ENCODE peak calls at places on chromosomes 2 and 18, in eight cellular contexts. One of them, this sample, is unnamed.

GRCh38 chr2:209426432-209426831 is 2.6 kb downstream of the MAP2 start:
- DNase-seq in foreskin keratinocyte: peak
- DNase-seq in mammary epithelial cell: peak
- DNase-seq in HFFc6: no peak
- DNase-seq in CD4-positive, alpha-beta T cell: no peak
- DNase-seq in lower lobe of right lung: no peak
- DNase-seq in upper lobe of right lung: no peak
- DNase-seq in GM20000: no peak
- DNase-seq in this sample: peak

GRCh38 chr18:69330345-69330744 is 70.3 kb upstream of the DOK6 start:
- DNase-seq in HFFc6: no peak
- DNase-seq in upper lobe of right lung: no peak
- DNase-seq in GM20000: no peak
- DNase-seq in mammary epithelial cell: no peak
- DNase-seq in CD4-positive, alpha-beta T cell: no peak
- DNase-seq in lower lobe of right lung: no peak
- DNase-seq in foreskin keratinocyte: no peak
- DNase-seq in this sample: no peak

GRCh38 chr2:75200140-75200985 is 1.0 kb upstream of the TACR1 start:
- DNase-seq in CD4-positive, alpha-beta T cell: no peak
- DNase-seq in upper lobe of right lung: peak
- DNase-seq in HFFc6: peak
- DNase-seq in GM20000: no peak
- DNase-seq in foreskin keratinocyte: peak
- DNase-seq in mammary epithelial cell: peak
- DNase-seq in lower lobe of right lung: peak
- DNase-seq in this sample: peak

GRCh38 chr2:183349046-183349445 is 224.8 kb downstream of the NUP35 start:
- DNase-seq in foreskin keratinocyte: no peak
- DNase-seq in lower lobe of right lung: no peak
- DNase-seq in CD4-positive, alpha-beta T cell: no peak
- DNase-seq in mammary epithelial cell: no peak
- DNase-seq in upper lobe of right lung: no peak
- DNase-seq in GM20000: no peak
- DNase-seq in HFFc6: no peak
- DNase-seq in this sample: no peak

GRCh38 chr18:33696332-33697162 is 118.5 kb downstream of the ASXL3 start:
- DNase-seq in upper lobe of right lung: no peak
- DNase-seq in CD4-positive, alpha-beta T cell: no peak
- DNase-seq in lower lobe of right lung: no peak
- DNase-seq in foreskin keratinocyte: no peak
- DNase-seq in mammary epithelial cell: no peak
- DNase-seq in GM20000: no peak
- DNase-seq in HFFc6: no peak
- DNase-seq in this sample: no peak

GRCh38 chr2:10267036-10267435 is 35.7 kb upstream of the HPCAL1 start:
- DNase-seq in foreskin keratinocyte: no peak
- DNase-seq in lower lobe of right lung: no peak
- DNase-seq in GM20000: no peak
- DNase-seq in mammary epithelial cell: no peak
- DNase-seq in HFFc6: no peak
- DNase-seq in CD4-positive, alpha-beta T cell: no peak
- DNase-seq in upper lobe of right lung: peak
- DNase-seq in this sample: no peak

GRCh38 chr2:128715360-128715759 is 396.7 kb upstream of the HS6ST1 start:
- DNase-seq in mammary epithelial cell: no peak
- DNase-seq in foreskin keratinocyte: no peak
- DNase-seq in GM20000: no peak
- DNase-seq in HFFc6: no peak
- DNase-seq in upper lobe of right lung: no peak
- DNase-seq in CD4-positive, alpha-beta T cell: no peak
- DNase-seq in lower lobe of right lung: no peak
- DNase-seq in this sample: no peak

GRCh38 chr2:189287982-189288494 is 108.5 kb upstream of the COL5A2 start:
- DNase-seq in lower lobe of right lung: no peak
- DNase-seq in CD4-positive, alpha-beta T cell: no peak
- DNase-seq in mammary epithelial cell: peak
- DNase-seq in GM20000: peak
- DNase-seq in HFFc6: peak
- DNase-seq in upper lobe of right lung: no peak
- DNase-seq in foreskin keratinocyte: peak
- DNase-seq in this sample: peak

GRCh38 chr2:55954306-55955035 is 30.9 kb upstream of the EFEMP1 start:
- DNase-seq in upper lobe of right lung: no peak
- DNase-seq in mammary epithelial cell: no peak
- DNase-seq in HFFc6: no peak
- DNase-seq in GM20000: no peak
- DNase-seq in lower lobe of right lung: no peak
- DNase-seq in foreskin keratinocyte: no peak
- DNase-seq in CD4-positive, alpha-beta T cell: no peak
- DNase-seq in this sample: no peak

GRCh38 chr18:10432781-10433180 is 21.7 kb upstream of the APCDD1 start:
- DNase-seq in lower lobe of right lung: no peak
- DNase-seq in mammary epithelial cell: no peak
- DNase-seq in GM20000: no peak
- DNase-seq in upper lobe of right lung: no peak
- DNase-seq in CD4-positive, alpha-beta T cell: no peak
- DNase-seq in HFFc6: no peak
- DNase-seq in foreskin keratinocyte: peak
- DNase-seq in this sample: no peak

GRCh38 chr2:144459937-144460336 is 60.0 kb downstream of the ZEB2 start:
- DNase-seq in mammary epithelial cell: no peak
- DNase-seq in upper lobe of right lung: no peak
- DNase-seq in lower lobe of right lung: no peak
- DNase-seq in foreskin keratinocyte: no peak
- DNase-seq in HFFc6: peak
- DNase-seq in GM20000: peak
- DNase-seq in CD4-positive, alpha-beta T cell: peak
- DNase-seq in this sample: no peak

GRCh38 chr2:226674123-226674522 is 125.5 kb downstream of the IRS1 start:
- DNase-seq in foreskin keratinocyte: no peak
- DNase-seq in HFFc6: no peak
- DNase-seq in GM20000: no peak
- DNase-seq in lower lobe of right lung: no peak
- DNase-seq in mammary epithelial cell: no peak
- DNase-seq in CD4-positive, alpha-beta T cell: no peak
- DNase-seq in upper lobe of right lung: no peak
- DNase-seq in this sample: no peak

GRCh38 chr2:205499006-205499405 is 183.3 kb upstream of the NRP2 start:
- DNase-seq in upper lobe of right lung: no peak
- DNase-seq in foreskin keratinocyte: no peak
- DNase-seq in lower lobe of right lung: no peak
- DNase-seq in mammary epithelial cell: no peak
- DNase-seq in CD4-positive, alpha-beta T cell: no peak
- DNase-seq in HFFc6: no peak
- DNase-seq in GM20000: no peak
- DNase-seq in this sample: no peak

GRCh38 chr2:70797502-70797901 is 7.1 kb upstream of the FIGLA start:
- DNase-seq in lower lobe of right lung: no peak
- DNase-seq in HFFc6: no peak
- DNase-seq in upper lobe of right lung: no peak
- DNase-seq in GM20000: no peak
- DNase-seq in foreskin keratinocyte: no peak
- DNase-seq in mammary epithelial cell: no peak
- DNase-seq in CD4-positive, alpha-beta T cell: no peak
- DNase-seq in this sample: no peak

GRCh38 chr2:232927041-232927792 is 57.2 kb downstream of the SNORC start:
- DNase-seq in mammary epithelial cell: peak
- DNase-seq in CD4-positive, alpha-beta T cell: no peak
- DNase-seq in GM20000: peak
- DNase-seq in lower lobe of right lung: no peak
- DNase-seq in upper lobe of right lung: no peak
- DNase-seq in foreskin keratinocyte: no peak
- DNase-seq in HFFc6: no peak
- DNase-seq in this sample: peak

GRCh38 chr2:233034-233433 is 30.8 kb downstream of the SH3YL1 start:
- DNase-seq in upper lobe of right lung: no peak
- DNase-seq in HFFc6: no peak
- DNase-seq in CD4-positive, alpha-beta T cell: no peak
- DNase-seq in foreskin keratinocyte: no peak
- DNase-seq in lower lobe of right lung: no peak
- DNase-seq in GM20000: no peak
- DNase-seq in mammary epithelial cell: no peak
- DNase-seq in this sample: no peak
- TF ChIP-seq CTCF in upper lobe of right lung: no peak
- TF ChIP-seq CTCF in HFFc6: no peak
- TF ChIP-seq CTCF in CD4-positive, alpha-beta T cell: no peak
- TF ChIP-seq CTCF in foreskin keratinocyte: no peak
- TF ChIP-seq CTCF in lower lobe of right lung: no peak
- TF ChIP-seq CTCF in GM20000: no peak
- TF ChIP-seq CTCF in mammary epithelial cell: no peak
- TF ChIP-seq CTCF in this sample: no peak

GRCh38 chr18:11963991-11964484 is 17.3 kb upstream of the IMPA2 start:
- DNase-seq in mammary epithelial cell: no peak
- DNase-seq in CD4-positive, alpha-beta T cell: no peak
- DNase-seq in foreskin keratinocyte: no peak
- DNase-seq in lower lobe of right lung: no peak
- DNase-seq in GM20000: peak
- DNase-seq in HFFc6: peak
- DNase-seq in upper lobe of right lung: no peak
- DNase-seq in this sample: no peak
- TF ChIP-seq CTCF in mammary epithelial cell: no peak
- TF ChIP-seq CTCF in CD4-positive, alpha-beta T cell: no peak
- TF ChIP-seq CTCF in foreskin keratinocyte: peak
- TF ChIP-seq CTCF in lower lobe of right lung: no peak
- TF ChIP-seq CTCF in GM20000: no peak
- TF ChIP-seq CTCF in HFFc6: peak
- TF ChIP-seq CTCF in upper lobe of right lung: no peak
- TF ChIP-seq CTCF in this sample: no peak

GRCh38 chr2:43268066-43268971 is 41.9 kb upstream of the ZFP36L2 start:
- DNase-seq in lower lobe of right lung: no peak
- DNase-seq in GM20000: no peak
- DNase-seq in CD4-positive, alpha-beta T cell: no peak
- DNase-seq in HFFc6: no peak
- DNase-seq in upper lobe of right lung: no peak
- DNase-seq in foreskin keratinocyte: peak
- DNase-seq in mammary epithelial cell: peak
- DNase-seq in this sample: no peak

GRCh38 chr2:43267393-43267792 is 41.0 kb upstream of the ZFP36L2 start:
- DNase-seq in CD4-positive, alpha-beta T cell: no peak
- DNase-seq in lower lobe of right lung: no peak
- DNase-seq in mammary epithelial cell: no peak
- DNase-seq in HFFc6: no peak
- DNase-seq in upper lobe of right lung: no peak
- DNase-seq in GM20000: no peak
- DNase-seq in foreskin keratinocyte: no peak
- DNase-seq in this sample: no peak

GRCh38 chr2:43269706-43270105 is 43.3 kb upstream of the ZFP36L2 start:
- DNase-seq in foreskin keratinocyte: no peak
- DNase-seq in upper lobe of right lung: no peak
- DNase-seq in HFFc6: peak
- DNase-seq in lower lobe of right lung: no peak
- DNase-seq in GM20000: no peak
- DNase-seq in mammary epithelial cell: no peak
- DNase-seq in CD4-positive, alpha-beta T cell: no peak
- DNase-seq in this sample: no peak

GRCh38 chr2:43270461-43270860 is 44.1 kb upstream of the ZFP36L2 start:
- DNase-seq in GM20000: no peak
- DNase-seq in HFFc6: no peak
- DNase-seq in foreskin keratinocyte: no peak
- DNase-seq in upper lobe of right lung: no peak
- DNase-seq in mammary epithelial cell: no peak
- DNase-seq in CD4-positive, alpha-beta T cell: no peak
- DNase-seq in lower lobe of right lung: no peak
- DNase-seq in this sample: no peak

GRCh38 chr2:43269074-43269572 is 42.7 kb upstream of the ZFP36L2 start:
- DNase-seq in lower lobe of right lung: peak
- DNase-seq in HFFc6: peak
- DNase-seq in upper lobe of right lung: peak
- DNase-seq in mammary epithelial cell: no peak
- DNase-seq in CD4-positive, alpha-beta T cell: no peak
- DNase-seq in foreskin keratinocyte: no peak
- DNase-seq in GM20000: no peak
- DNase-seq in this sample: no peak
- TF ChIP-seq CTCF in lower lobe of right lung: no peak
- TF ChIP-seq CTCF in HFFc6: peak
- TF ChIP-seq CTCF in upper lobe of right lung: peak
- TF ChIP-seq CTCF in mammary epithelial cell: no peak
- TF ChIP-seq CTCF in CD4-positive, alpha-beta T cell: no peak
- TF ChIP-seq CTCF in foreskin keratinocyte: no peak
- TF ChIP-seq CTCF in GM20000: no peak
- TF ChIP-seq CTCF in this sample: no peak

GRCh38 chr2:238121511-238122286 is 16.8 kb upstream of the KLHL30 start:
- DNase-seq in mammary epithelial cell: no peak
- DNase-seq in foreskin keratinocyte: no peak
- DNase-seq in HFFc6: no peak
- DNase-seq in upper lobe of right lung: no peak
- DNase-seq in lower lobe of right lung: peak
- DNase-seq in CD4-positive, alpha-beta T cell: no peak
- DNase-seq in GM20000: no peak
- DNase-seq in this sample: no peak

GRCh38 chr2:238122287-238123217 is 15.9 kb upstream of the KLHL30 start:
- DNase-seq in HFFc6: no peak
- DNase-seq in lower lobe of right lung: peak
- DNase-seq in mammary epithelial cell: no peak
- DNase-seq in GM20000: no peak
- DNase-seq in upper lobe of right lung: no peak
- DNase-seq in CD4-positive, alpha-beta T cell: no peak
- DNase-seq in foreskin keratinocyte: no peak
- DNase-seq in this sample: no peak

GRCh38 chr2:238123218-238123971 is 15.1 kb upstream of the KLHL30 start:
- DNase-seq in upper lobe of right lung: no peak
- DNase-seq in foreskin keratinocyte: no peak
- DNase-seq in GM20000: no peak
- DNase-seq in CD4-positive, alpha-beta T cell: no peak
- DNase-seq in lower lobe of right lung: peak
- DNase-seq in HFFc6: no peak
- DNase-seq in mammary epithelial cell: no peak
- DNase-seq in this sample: no peak

GRCh38 chr2:238119756-238120462 is 18.6 kb upstream of the KLHL30 start:
- DNase-seq in upper lobe of right lung: no peak
- DNase-seq in GM20000: no peak
- DNase-seq in lower lobe of right lung: peak
- DNase-seq in mammary epithelial cell: no peak
- DNase-seq in foreskin keratinocyte: no peak
- DNase-seq in CD4-positive, alpha-beta T cell: no peak
- DNase-seq in HFFc6: no peak
- DNase-seq in this sample: no peak

DNA sequence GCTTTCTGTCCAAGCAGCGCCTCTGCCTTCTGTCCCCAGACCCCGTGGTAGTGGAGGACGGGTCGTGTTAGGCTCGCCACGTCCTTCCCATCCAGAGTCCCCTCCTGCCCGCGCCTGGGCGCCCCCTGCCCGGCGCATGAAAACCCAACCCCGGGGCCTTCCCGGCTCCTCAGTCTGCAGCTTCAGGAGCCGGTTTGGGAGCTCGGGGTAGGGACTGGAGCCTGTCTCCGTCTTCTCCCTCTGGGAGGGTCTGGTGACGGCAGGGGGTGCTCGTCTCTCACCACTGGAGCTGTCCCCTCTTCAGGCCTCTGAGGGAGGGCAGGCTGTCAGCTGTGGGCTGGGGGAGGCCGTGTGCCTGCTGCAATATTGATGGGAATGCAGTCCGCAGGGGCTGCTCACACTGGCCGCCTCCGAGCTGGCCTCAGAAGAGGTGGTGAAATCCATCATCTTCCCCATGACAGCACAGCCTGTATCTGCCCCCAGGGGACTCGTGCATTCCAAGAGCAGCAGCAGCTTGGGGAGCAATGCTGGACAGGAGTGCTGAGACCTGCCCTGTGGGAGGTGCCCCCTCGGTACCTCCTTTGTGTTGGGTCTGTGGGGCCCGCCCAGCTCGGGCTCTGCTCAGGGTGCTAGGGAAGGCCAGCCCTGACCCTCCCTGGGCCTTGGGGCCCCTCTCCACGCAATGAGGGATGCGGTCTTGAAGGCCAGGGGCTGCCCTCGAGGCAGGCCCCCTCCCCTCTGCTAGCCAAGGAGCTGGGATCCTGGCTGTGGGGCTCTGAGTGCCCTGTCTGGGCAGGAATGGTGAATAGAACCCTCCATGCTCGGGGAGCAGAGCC is 17.8 kb upstream of the KLHL30 start:
- DNase-seq in HFFc6: no peak
- DNase-seq in upper lobe of right lung: no peak
- DNase-seq in CD4-positive, alpha-beta T cell: no peak
- DNase-seq in GM20000: no peak
- DNase-seq in lower lobe of right lung: peak
- DNase-seq in mammary epithelial cell: no peak
- DNase-seq in foreskin keratinocyte: no peak
- DNase-seq in this sample: no peak
- TF ChIP-seq CTCF in HFFc6: peak
- TF ChIP-seq CTCF in upper lobe of right lung: no peak
- TF ChIP-seq CTCF in CD4-positive, alpha-beta T cell: no peak
- TF ChIP-seq CTCF in GM20000: no peak
- TF ChIP-seq CTCF in lower lobe of right lung: no peak
- TF ChIP-seq CTCF in mammary epithelial cell: no peak
- TF ChIP-seq CTCF in foreskin keratinocyte: no peak
- TF ChIP-seq CTCF in this sample: no peak

This sample was measured in Calu3.